ENCODE peak calls at places on chromosome 19, in nine cellular contexts. One of them, this sample, is unnamed.

GRCh38 chr19:8609210-8610040 is 1.1 kb downstream of the ADAMTS10 start:
- DNase-seq in hepatocyte: peak; percentile 78
- DNase-seq in astrocyte of the spinal cord: peak; percentile 80
- DNase-seq in mucosa of descending colon: peak; percentile 54
- DNase-seq in H9: peak; percentile 82
- DNase-seq in AG04450: no peak
- DNase-seq in heart right ventricle: peak; percentile 72
- DNase-seq in AG10803: peak; percentile 75
- DNase-seq in GM06990: no peak
- DNase-seq in this sample: peak; percentile 71

GRCh38 chr19:55486971-55487883 is 1.0 kb upstream of the SSC5D start:
- DNase-seq in H9: no peak
- DNase-seq in AG10803: peak; percentile 95
- DNase-seq in hepatocyte: peak; percentile 84
- DNase-seq in mucosa of descending colon: peak; percentile 50
- DNase-seq in AG04450: peak; percentile 92
- DNase-seq in astrocyte of the spinal cord: peak; percentile 96
- DNase-seq in heart right ventricle: no peak
- DNase-seq in GM06990: no peak
- DNase-seq in this sample: peak; percentile 93

GRCh38 chr19:55443045-55443823 is at the start of gene SHISA7:
- DNase-seq in astrocyte of the spinal cord: no peak
- DNase-seq in H9: no peak
- DNase-seq in hepatocyte: no peak
- DNase-seq in mucosa of descending colon: no peak
- DNase-seq in AG10803: no peak
- DNase-seq in heart right ventricle: no peak
- DNase-seq in GM06990: no peak
- DNase-seq in AG04450: no peak
- DNase-seq in this sample: no peak

GRCh38 chr19:48094843-48095203 is 15.8 kb downstream of the PLA2G4C start:
- DNase-seq in AG04450: no peak
- DNase-seq in astrocyte of the spinal cord: no peak
- DNase-seq in mucosa of descending colon: no peak
- DNase-seq in heart right ventricle: no peak
- DNase-seq in GM06990: no peak
- DNase-seq in H9: no peak
- DNase-seq in AG10803: no peak
- DNase-seq in hepatocyte: no peak
- DNase-seq in this sample: no peak

GRCh38 chr19:10981496-10981895 is 20.7 kb downstream of the SMARCA4 start:
- DNase-seq in heart right ventricle: no peak
- DNase-seq in mucosa of descending colon: no peak
- DNase-seq in hepatocyte: no peak
- DNase-seq in GM06990: no peak
- DNase-seq in astrocyte of the spinal cord: peak; percentile 40
- DNase-seq in AG04450: peak; percentile 41
- DNase-seq in AG10803: no peak
- DNase-seq in H9: no peak
- DNase-seq in this sample: no peak

GRCh38 chr19:21698215-21698614 is 69.2 kb downstream of the ZNF100 start:
- DNase-seq in astrocyte of the spinal cord: peak; percentile 1
- DNase-seq in heart right ventricle: no peak
- DNase-seq in H9: no peak
- DNase-seq in AG04450: no peak
- DNase-seq in hepatocyte: peak; percentile 23
- DNase-seq in mucosa of descending colon: no peak
- DNase-seq in AG10803: peak; percentile 8
- DNase-seq in GM06990: no peak
- DNase-seq in this sample: peak; percentile 29

GRCh38 chr19:41373993-41374392 is 2.3 kb upstream of the TMEM91 start:
- DNase-seq in AG10803: peak; percentile 91
- DNase-seq in AG04450: peak; percentile 89
- DNase-seq in mucosa of descending colon: peak; percentile 81
- DNase-seq in heart right ventricle: peak; percentile 89
- DNase-seq in H9: no peak
- DNase-seq in hepatocyte: peak; percentile 87
- DNase-seq in GM06990: no peak
- DNase-seq in astrocyte of the spinal cord: peak; percentile 96
- DNase-seq in this sample: peak; percentile 94

GRCh38 chr19:29001922-29002247 is 211.1 kb downstream of the UQCRFS1 start:
- DNase-seq in AG04450: no peak
- DNase-seq in mucosa of descending colon: no peak
- DNase-seq in hepatocyte: no peak
- DNase-seq in AG10803: peak; percentile 52
- DNase-seq in H9: no peak
- DNase-seq in heart right ventricle: no peak
- DNase-seq in astrocyte of the spinal cord: no peak
- DNase-seq in GM06990: no peak
- DNase-seq in this sample: no peak

GRCh38 chr19:50969413-50969760 is at the start of gene KLK6:
- DNase-seq in hepatocyte: peak; percentile 33
- DNase-seq in mucosa of descending colon: no peak
- DNase-seq in heart right ventricle: no peak
- DNase-seq in astrocyte of the spinal cord: no peak
- DNase-seq in AG10803: no peak
- DNase-seq in H9: peak; percentile 41
- DNase-seq in GM06990: no peak
- DNase-seq in AG04450: no peak
- DNase-seq in this sample: no peak

GRCh38 chr19:55075366-55075998 is at the start of gene EPS8L1:
- DNase-seq in astrocyte of the spinal cord: no peak
- DNase-seq in AG10803: no peak
- DNase-seq in H9: peak; percentile 94
- DNase-seq in heart right ventricle: no peak
- DNase-seq in hepatocyte: peak; percentile 91
- DNase-seq in AG04450: no peak
- DNase-seq in GM06990: no peak
- DNase-seq in mucosa of descending colon: peak; percentile 89
- DNase-seq in this sample: no peak

GRCh38 chr19:17680235-17680722 is 7.9 kb downstream of the UNC13A start:
- DNase-seq in hepatocyte: peak; percentile 86
- DNase-seq in mucosa of descending colon: peak; percentile 43
- DNase-seq in AG10803: peak; percentile 61
- DNase-seq in heart right ventricle: peak; percentile 79
- DNase-seq in AG04450: no peak
- DNase-seq in H9: peak; percentile 52
- DNase-seq in GM06990: peak; percentile 82
- DNase-seq in astrocyte of the spinal cord: peak; percentile 26
- DNase-seq in this sample: peak; percentile 70

GRCh38 chr19:42419309-42419708 is 7.9 kb downstream of the LIPE start:
- DNase-seq in AG04450: no peak
- DNase-seq in AG10803: no peak
- DNase-seq in astrocyte of the spinal cord: no peak
- DNase-seq in hepatocyte: no peak
- DNase-seq in heart right ventricle: peak; percentile 68
- DNase-seq in mucosa of descending colon: no peak
- DNase-seq in GM06990: no peak
- DNase-seq in H9: no peak
- DNase-seq in this sample: no peak

GRCh38 chr19:42421591-42422031 is 5.6 kb downstream of the LIPE start:
- DNase-seq in AG04450: no peak
- DNase-seq in hepatocyte: no peak
- DNase-seq in astrocyte of the spinal cord: no peak
- DNase-seq in AG10803: no peak
- DNase-seq in mucosa of descending colon: no peak
- DNase-seq in heart right ventricle: peak; percentile 47
- DNase-seq in GM06990: no peak
- DNase-seq in H9: no peak
- DNase-seq in this sample: no peak

GRCh38 chr19:42421101-42421500 is 6.1 kb downstream of the LIPE start:
- DNase-seq in astrocyte of the spinal cord: no peak
- DNase-seq in hepatocyte: no peak
- DNase-seq in AG04450: no peak
- DNase-seq in GM06990: no peak
- DNase-seq in heart right ventricle: no peak
- DNase-seq in AG10803: no peak
- DNase-seq in mucosa of descending colon: no peak
- DNase-seq in H9: no peak
- DNase-seq in this sample: no peak

GRCh38 chr19:42422092-42422575 is 5.1 kb downstream of the LIPE start:
- DNase-seq in heart right ventricle: peak; percentile 44
- DNase-seq in H9: no peak
- DNase-seq in astrocyte of the spinal cord: no peak
- DNase-seq in mucosa of descending colon: no peak
- DNase-seq in AG04450: no peak
- DNase-seq in GM06990: no peak
- DNase-seq in hepatocyte: no peak
- DNase-seq in AG10803: no peak
- DNase-seq in this sample: no peak

GRCh38 chr19:42420055-42420544 is 7.1 kb downstream of the LIPE start:
- DNase-seq in AG04450: no peak
- DNase-seq in mucosa of descending colon: peak; percentile 77
- DNase-seq in H9: peak; percentile 74
- DNase-seq in GM06990: peak; percentile 78
- DNase-seq in hepatocyte: peak; percentile 62
- DNase-seq in heart right ventricle: peak; percentile 64
- DNase-seq in astrocyte of the spinal cord: no peak
- DNase-seq in AG10803: peak; percentile 40
- DNase-seq in this sample: peak; percentile 52
- TF ChIP-seq CTCF in AG04450: peak; percentile 70
- TF ChIP-seq CTCF in mucosa of descending colon: peak; percentile 39
- TF ChIP-seq CTCF in H9: peak; percentile 81
- TF ChIP-seq CTCF in GM06990: peak; percentile 99
- TF ChIP-seq CTCF in hepatocyte: peak; percentile 48
- TF ChIP-seq CTCF in heart right ventricle: peak; percentile 65
- TF ChIP-seq CTCF in astrocyte of the spinal cord: peak; percentile 62
- TF ChIP-seq CTCF in AG10803: peak; percentile 63
- TF ChIP-seq CTCF in this sample: peak; percentile 63

GRCh38 chr19:1217366-1217765 is 11.8 kb downstream of the STK11 start:
- DNase-seq in astrocyte of the spinal cord: no peak
- DNase-seq in H9: no peak
- DNase-seq in hepatocyte: no peak
- DNase-seq in GM06990: no peak
- DNase-seq in heart right ventricle: no peak
- DNase-seq in AG04450: no peak
- DNase-seq in mucosa of descending colon: no peak
- DNase-seq in AG10803: no peak
- DNase-seq in this sample: no peak
- TF ChIP-seq CTCF in astrocyte of the spinal cord: no peak
- TF ChIP-seq CTCF in H9: no peak
- TF ChIP-seq CTCF in hepatocyte: no peak
- TF ChIP-seq CTCF in GM06990: no peak
- TF ChIP-seq CTCF in heart right ventricle: no peak
- TF ChIP-seq CTCF in AG04450: no peak
- TF ChIP-seq CTCF in mucosa of descending colon: no peak
- TF ChIP-seq CTCF in AG10803: no peak
- TF ChIP-seq CTCF in this sample: no peak

DNA sequence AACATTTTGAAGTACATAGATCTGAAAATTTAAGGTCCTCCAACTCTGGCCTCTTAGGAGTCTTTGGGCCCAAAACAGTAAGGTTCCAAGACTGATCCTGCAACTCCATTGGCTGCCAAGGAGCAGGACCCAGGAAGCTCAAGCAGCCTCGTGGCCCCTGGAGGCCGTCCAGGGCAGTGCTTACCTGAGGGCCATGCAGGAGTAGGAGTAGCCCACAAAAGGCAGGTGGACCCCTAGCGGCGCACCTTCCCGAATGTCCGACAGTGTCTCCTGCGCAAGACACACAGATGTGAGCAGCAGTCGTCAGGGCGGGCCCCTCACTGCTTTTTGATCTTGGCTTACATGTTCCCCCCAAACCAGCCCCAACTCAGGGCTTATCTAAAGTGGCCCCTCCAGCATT is 5.7 kb upstream of the SIX5 start:
- DNase-seq in GM06990: no peak
- DNase-seq in astrocyte of the spinal cord: no peak
- DNase-seq in H9: peak; percentile 94
- DNase-seq in AG04450: no peak
- DNase-seq in heart right ventricle: no peak
- DNase-seq in hepatocyte: no peak
- DNase-seq in AG10803: no peak
- DNase-seq in mucosa of descending colon: peak; percentile 59
- DNase-seq in this sample: no peak
- TF ChIP-seq CTCF in GM06990: no peak
- TF ChIP-seq CTCF in astrocyte of the spinal cord: no peak
- TF ChIP-seq CTCF in H9: peak; percentile 69
- TF ChIP-seq CTCF in AG04450: no peak
- TF ChIP-seq CTCF in heart right ventricle: no peak
- TF ChIP-seq CTCF in hepatocyte: no peak
- TF ChIP-seq CTCF in AG10803: no peak
- TF ChIP-seq CTCF in mucosa of descending colon: no peak
- TF ChIP-seq CTCF in this sample: no peak

GRCh38 chr19:33809960-33810359 is 13.3 kb downstream of the KCTD15 start:
- DNase-seq in heart right ventricle: no peak
- DNase-seq in hepatocyte: no peak
- DNase-seq in AG04450: no peak
- DNase-seq in mucosa of descending colon: no peak
- DNase-seq in H9: no peak
- DNase-seq in AG10803: no peak
- DNase-seq in GM06990: no peak
- DNase-seq in astrocyte of the spinal cord: no peak
- DNase-seq in this sample: peak; percentile 18
- TF ChIP-seq CTCF in heart right ventricle: no peak
- TF ChIP-seq CTCF in hepatocyte: no peak
- TF ChIP-seq CTCF in AG04450: no peak
- TF ChIP-seq CTCF in mucosa of descending colon: no peak
- TF ChIP-seq CTCF in H9: no peak
- TF ChIP-seq CTCF in AG10803: no peak
- TF ChIP-seq CTCF in GM06990: no peak
- TF ChIP-seq CTCF in astrocyte of the spinal cord: no peak
- TF ChIP-seq CTCF in this sample: no peak

DNA sequence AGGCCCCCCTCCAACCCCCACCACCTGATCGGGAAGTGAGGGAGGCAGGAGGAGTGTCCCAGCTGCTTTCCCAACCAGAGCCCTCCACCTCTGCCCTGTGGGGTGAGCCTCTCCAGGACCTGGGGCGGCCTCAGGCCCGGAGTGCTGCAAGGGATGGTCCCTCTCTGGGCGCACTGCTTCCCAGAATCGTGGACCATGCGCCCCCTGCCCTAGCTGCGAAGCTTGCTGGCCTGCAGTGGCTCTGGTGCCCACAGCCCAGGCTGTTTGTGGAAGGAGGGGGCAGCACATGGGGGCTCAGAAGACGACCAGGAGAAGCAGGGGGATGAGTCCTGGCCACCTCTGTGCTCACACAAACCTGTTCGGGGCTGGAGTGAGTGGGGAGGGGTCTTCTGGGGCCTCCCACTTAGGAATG is 33.6 kb downstream of the CEBPG start:
- DNase-seq in GM06990: no peak
- DNase-seq in AG04450: no peak
- DNase-seq in heart right ventricle: no peak
- DNase-seq in mucosa of descending colon: no peak
- DNase-seq in astrocyte of the spinal cord: no peak
- DNase-seq in AG10803: no peak
- DNase-seq in H9: no peak
- DNase-seq in hepatocyte: no peak
- DNase-seq in this sample: no peak
- TF ChIP-seq CTCF in GM06990: no peak
- TF ChIP-seq CTCF in AG04450: no peak
- TF ChIP-seq CTCF in heart right ventricle: no peak
- TF ChIP-seq CTCF in mucosa of descending colon: no peak
- TF ChIP-seq CTCF in astrocyte of the spinal cord: no peak
- TF ChIP-seq CTCF in AG10803: no peak
- TF ChIP-seq CTCF in H9: no peak
- TF ChIP-seq CTCF in hepatocyte: no peak
- TF ChIP-seq CTCF in this sample: no peak

This sample was measured in fibroblast of pulmonary artery.